ENCODE peak calls at places on chromosomes 12 and 14, in five cellular contexts. N, L, U, K and F are unnamed samples.

GRCh38 chr14:104361101-104361591 is 218.4 kb upstream of the C14orf180 start:
- DNase-seq in N (peak; percentile 11), L (no peak), U (no peak), K (peak; percentile 65), F (no peak)

GRCh38 chr12:111312016-111312415 is 56.9 kb downstream of the PHETA1 start:
- DNase-seq in N (no peak), L (no peak), U (no peak), K (no peak), F (no peak)

GRCh38 chr12:116812238-116812637 is 69.0 kb downstream of the HRK start:
- DNase-seq in N (no peak), L (no peak), U (no peak), K (peak; percentile 59), F (no peak)

GRCh38 chr14:78083837-78084236 is 86.3 kb upstream of the NRXN3 start:
- DNase-seq in N (no peak), L (peak; percentile 5), U (no peak), K (no peak), F (no peak)

GRCh38 chr14:73787760-73788508 is 63.7 kb upstream of the PTGR2 start:
- DNase-seq in N (no peak), L (no peak), U (peak; percentile 28), K (peak; percentile 34), F (peak; percentile 88)

GRCh38 chr12:47818701-47819543 is 781 bp downstream of the HDAC7 start:
- DNase-seq in N (peak; percentile 39), L (no peak), U (peak; percentile 85), K (peak; percentile 95), F (peak; percentile 58)

GRCh38 chr12:109766251-109766778 is 52.7 kb downstream of the FAM222A start:
- DNase-seq in N (no peak), L (no peak), U (no peak), K (no peak), F (no peak)

GRCh38 chr12:75995691-75996090 is 35.9 kb downstream of the PHLDA1 start:
- DNase-seq in N (no peak), L (no peak), U (no peak), K (no peak), F (no peak)

GRCh38 chr14:28321475-28322244 is 444.9 kb upstream of the FOXG1 start:
- DNase-seq in N (no peak), L (no peak), U (no peak), K (no peak), F (no peak)

GRCh38 chr12:51812871-51813270 is 35.6 kb downstream of the FIGNL2 start:
- DNase-seq in N (no peak), L (no peak), U (no peak), K (no peak), F (no peak)

GRCh38 chr14:52063107-52063506 is 5.8 kb downstream of the NID2 start:
- DNase-seq in N (peak; percentile 82), L (no peak), U (no peak), K (no peak), F (no peak)

GRCh38 chr14:99095369-99095768 is 176.6 kb downstream of the BCL11B start:
- DNase-seq in N (no peak), L (no peak), U (no peak), K (no peak), F (no peak)

GRCh38 chr12:4214912-4215861 is 58.4 kb upstream of the CCND2 start:
- DNase-seq in N (no peak), L (no peak), U (no peak), K (peak; percentile 91), F (peak; percentile 73)

GRCh38 chr14:25056688-25057078 is 6.7 kb upstream of the STXBP6 start:
- DNase-seq in N (no peak), L (no peak), U (no peak), K (no peak), F (no peak)

GRCh38 chr12:45355750-45356149 is 139.9 kb downstream of the ANO6 start:
- DNase-seq in N (no peak), L (no peak), U (no peak), K (no peak), F (no peak)

GRCh38 chr12:62292761-62293446 is 32.7 kb downstream of the USP15 start:
- DNase-seq in N (no peak), L (no peak), U (no peak), K (no peak), F (no peak)

GRCh38 chr12:31297572-31298509 is 28.1 kb downstream of the SINHCAF start:
- DNase-seq in N (no peak), L (no peak), U (no peak), K (no peak), F (no peak)

GRCh38 chr12:103857164-103857563 is 16.1 kb upstream of the NT5DC3 start:
- DNase-seq in N (no peak), L (no peak), U (no peak), K (no peak), F (no peak)

GRCh38 chr14:104268725-104269436 is 130.5 kb downstream of the KIF26A start:
- DNase-seq in N (peak; percentile 4), L (no peak), U (no peak), K (peak; percentile 69), F (no peak)

GRCh38 chr12:116278259-116278595 is 734 bp upstream of the MED13L start:
- DNase-seq in N (no peak), L (no peak), U (no peak), K (no peak), F (no peak)

GRCh38 chr12:106046301-106046846 is 92.4 kb downstream of the NUAK1 start:
- DNase-seq in N (peak; percentile 29), L (no peak), U (no peak), K (no peak), F (no peak)

GRCh38 chr14:36233217-36233616 is 56.7 kb upstream of the PTCSC3 start:
- DNase-seq in N (no peak), L (no peak), U (no peak), K (no peak), F (no peak)

GRCh38 chr14:100230361-100230760 is 8.6 kb upstream of the YY1 start:
- DNase-seq in N (no peak), L (no peak), U (no peak), K (peak; percentile 16), F (no peak)

GRCh38 chr14:69351385-69351784 is 46.7 kb downstream of the ERH start:
- DNase-seq in N (no peak), L (no peak), U (no peak), K (peak; percentile 48), F (no peak)

DNA sequence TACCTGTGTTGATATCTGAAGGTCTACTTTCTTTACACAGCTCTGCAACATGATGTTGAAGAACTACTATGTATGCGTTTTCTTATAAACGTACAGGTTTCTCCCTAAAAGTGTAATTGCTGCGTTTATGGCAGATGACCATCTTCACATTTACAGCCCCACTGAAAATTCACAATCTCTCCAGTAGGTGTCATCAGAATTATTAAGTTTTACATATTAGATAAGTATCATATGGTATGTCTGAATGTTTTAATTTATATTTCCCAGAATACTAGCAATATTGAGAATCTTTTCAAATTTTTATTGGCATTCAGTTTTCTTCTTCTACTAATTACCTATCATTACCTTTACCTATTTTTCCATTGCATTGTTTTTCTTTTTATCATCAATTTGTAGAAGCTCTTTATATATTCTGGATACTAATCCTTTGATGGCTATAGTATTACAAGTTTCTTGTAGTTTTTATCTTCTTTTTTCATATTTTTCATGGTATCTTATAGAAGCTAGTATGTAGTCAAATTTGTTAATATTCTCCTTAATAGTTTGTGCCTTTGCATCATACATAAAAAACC is 123.5 kb downstream of the CAPZA3 start:
- DNase-seq in N (no peak), L (no peak), U (no peak), K (no peak), F (no peak)
- TF ChIP-seq CTCF in N (peak; percentile 53), L (peak; percentile 17), U (peak; percentile 45), K (peak; percentile 29), F (peak; percentile 36)

GRCh38 chr14:31921251-31921650 is 155.9 kb upstream of the ARHGAP5 start:
- DNase-seq in N (no peak), L (no peak), U (no peak), K (no peak), F (no peak)
- TF ChIP-seq CTCF in N (no peak), L (no peak), U (no peak), K (no peak), F (no peak)

GRCh38 chr14:30005114-30005698 is 77.6 kb upstream of the PRKD1 start:
- DNase-seq in N (no peak), L (peak; percentile 21), U (peak; percentile 53), K (no peak), F (no peak)
- TF ChIP-seq CTCF in N (peak; percentile 41), L (peak; percentile 82), U (peak; percentile 75), K (peak; percentile 43), F (peak; percentile 10)

GRCh38 chr14:26982071-26982470 is 384.2 kb upstream of the NOVA1 start:
- DNase-seq in N (no peak), L (no peak), U (no peak), K (no peak), F (no peak)
- TF ChIP-seq CTCF in N (no peak), L (no peak), U (no peak), K (no peak), F (no peak)

DNA sequence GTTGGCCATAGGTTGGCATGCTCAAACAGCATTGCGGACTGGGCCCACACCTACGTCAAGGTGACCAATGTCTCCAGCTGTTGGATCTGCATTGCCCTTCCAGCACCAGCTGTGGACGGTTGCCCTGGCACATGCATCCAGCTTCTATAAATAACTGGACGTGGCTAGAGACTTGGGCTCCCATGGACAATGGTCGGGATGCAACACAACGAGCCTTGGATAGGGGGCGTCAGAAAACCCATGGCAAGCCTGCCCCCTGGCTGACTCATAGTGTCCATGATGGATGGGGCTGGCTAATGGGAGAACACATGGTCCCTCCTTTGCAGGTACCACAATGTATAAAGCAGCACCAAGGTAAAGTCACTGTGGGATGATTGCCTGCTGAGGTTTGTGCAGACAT is 331.6 kb upstream of the FAR2 start:
- DNase-seq in N (no peak), L (no peak), U (no peak), K (peak; percentile 29), F (no peak)
- TF ChIP-seq CTCF in N (no peak), L (no peak), U (no peak), K (no peak), F (no peak)

GRCh38 chr12:98939350-98939749 is 294.3 kb downstream of the APAF1 start:
- DNase-seq in N (no peak), L (no peak), U (peak; percentile 49), K (no peak), F (peak; percentile 11)
- TF ChIP-seq CTCF in N (peak; percentile 46), L (peak; percentile 64), U (peak; percentile 74), K (no peak), F (no peak)